ENCODE peak calls at places on chromosomes 7 and 10, in four cellular contexts. G is T-helper 9 cell, N is ascending aorta, K is aorta. O is an unnamed sample.

GRCh38 chr10:132035476-132035875 is 30.3 kb upstream of the JAKMIP3 start:
- DNase-seq in G (no peak), N (no peak), K (no peak), O (no peak)

GRCh38 chr10:86367339-86367951 is 850 bp upstream of the GRID1 start:
- DNase-seq in G (no peak), N (no peak), K (peak; percentile 83), O (peak; percentile 52)

GRCh38 chr7:41971640-41972187 is 265.3 kb downstream of the GLI3 start:
- DNase-seq in G (no peak), N (no peak), K (no peak), O (no peak)

GRCh38 chr7:116522247-116522646 is 2.6 kb upstream of the CAV1 start:
- DNase-seq in G (no peak), N (no peak), K (no peak), O (no peak)

GRCh38 chr7:139033346-139034114 is 2.3 kb downstream of the ZC3HAV1L start:
- DNase-seq in G (no peak), N (no peak), K (no peak), O (no peak)

GRCh38 chr10:118102116-118102515 is 55.4 kb upstream of the RAB11FIP2 start:
- DNase-seq in G (no peak), N (no peak), K (no peak), O (no peak)

GRCh38 chr10:79044846-79045245 is 23.9 kb upstream of the ZMIZ1 start:
- DNase-seq in G (no peak), N (no peak), K (peak; percentile 35), O (no peak)

GRCh38 chr7:74312418-74313021 is 23.3 kb downstream of the CLIP2 start:
- DNase-seq in G (no peak), N (no peak), K (no peak), O (no peak)

O was measured in psoas muscle.